ENCODE peak calls at places on chromosomes 12 and 14, in nine cellular contexts. P is psoas muscle; W is foreskin melanocyte; D is mucosa of descending colon; T is hypothalamus; Q is neural crest cell; Z is left lobe of liver; O is stimulated activated CD8-positive, alpha-beta memory T cell treated with anti-CD3 and anti-CD28 coated beads, Interleukin-15, amount 100 ng/mL, for 24 hours; N is Kasumi-1. R is an unnamed sample.
A peak's percentile ranks its signal among the peaks of the same experiment; 100 is the strongest.

GRCh38 chr12:90393654-90394053 is 561.3 kb downstream of the CCER1 start:
- DNase-seq in P (no peak), W (no peak), D (no peak), T (no peak), Q (no peak), Z (no peak), O (no peak), N (no peak), R (no peak)

GRCh38 chr12:95143784-95144205 is 70.4 kb upstream of the NR2C1 start:
- DNase-seq in P (no peak), W (no peak), D (no peak), T (no peak), Q (no peak), Z (no peak), O (no peak), N (no peak), R (no peak)

GRCh38 chr12:53224268-53224896 is 7.6 kb downstream of the RARG start:
- DNase-seq in P (peak; percentile 30), W (no peak), D (no peak), T (no peak), Q (no peak), Z (no peak), O (no peak), N (no peak), R (no peak)

GRCh38 chr14:31270196-31270772 is 62.7 kb upstream of the HECTD1 start:
- DNase-seq in P (no peak), W (no peak), D (no peak), T (no peak), Q (no peak), Z (no peak), O (no peak), N (no peak), R (no peak)

GRCh38 chr14:87161502-87161901 is 831.5 kb downstream of the GALC start:
- DNase-seq in P (no peak), W (no peak), D (no peak), T (no peak), Q (no peak), Z (no peak), O (no peak), N (no peak), R (no peak)

GRCh38 chr12:16075887-16076286 is 164.8 kb downstream of the DERA start:
- DNase-seq in P (no peak), W (no peak), D (no peak), T (no peak), Q (no peak), Z (no peak), O (no peak), N (no peak), R (no peak)

GRCh38 chr12:12891646-12892355 is 439 bp downstream of the GPRC5A start:
- DNase-seq in P (no peak), W (no peak), D (no peak), T (no peak), Q (no peak), Z (no peak), O (no peak), N (no peak), R (no peak)

GRCh38 chr12:52023182-52023975 is 16.6 kb downstream of the TAMALIN start:
- DNase-seq in P (peak; percentile 92), W (no peak), D (peak; percentile 95), T (peak; percentile 70), Q (peak; percentile 92), Z (peak; percentile 88), O (peak; percentile 90), N (peak; percentile 74), R (peak; percentile 95)

GRCh38 chr14:88630565-88630964 is 67.7 kb downstream of the ZC3H14 start:
- DNase-seq in P (no peak), W (no peak), D (no peak), T (no peak), Q (no peak), Z (no peak), O (no peak), N (no peak), R (no peak)